ENCODE peak calls at places on chromosomes 13 and 19, in four cellular contexts. One of them, this sample, is unnamed.

GRCh38 chr19:18396471-18397241 is 766 bp downstream of the LRRC25 start:
- DNase-seq in NK-92 treated with Interleukin-12 subunit alpha and Interleukin-12 subunit beta, amount 100 ng/mL, for 24 hours: no peak
- DNase-seq in GM23248: no peak
- DNase-seq in GM04504: no peak
- DNase-seq in this sample: no peak

GRCh38 chr19:6963937-6964336 is 57.3 kb downstream of the MBD3L2B start:
- DNase-seq in NK-92 treated with Interleukin-12 subunit alpha and Interleukin-12 subunit beta, amount 100 ng/mL, for 24 hours: no peak
- DNase-seq in GM23248: no peak
- DNase-seq in GM04504: no peak
- DNase-seq in this sample: no peak

GRCh38 chr19:47779524-47780214 is 1.2 kb downstream of the SELENOW start:
- DNase-seq in NK-92 treated with Interleukin-12 subunit alpha and Interleukin-12 subunit beta, amount 100 ng/mL, for 24 hours: no peak
- DNase-seq in GM23248: peak
- DNase-seq in GM04504: no peak
- DNase-seq in this sample: no peak

GRCh38 chr13:87274209-87274819 is 396.9 kb upstream of the SLITRK5 start:
- DNase-seq in NK-92 treated with Interleukin-12 subunit alpha and Interleukin-12 subunit beta, amount 100 ng/mL, for 24 hours: peak
- DNase-seq in GM23248: peak
- DNase-seq in GM04504: no peak
- DNase-seq in this sample: peak

GRCh38 chr19:24069907-24070657 is 16.9 kb upstream of the ZNF254 start:
- DNase-seq in NK-92 treated with Interleukin-12 subunit alpha and Interleukin-12 subunit beta, amount 100 ng/mL, for 24 hours: no peak
- DNase-seq in GM23248: no peak
- DNase-seq in GM04504: no peak
- DNase-seq in this sample: no peak

GRCh38 chr19:45016388-45017314 is 15.4 kb downstream of the RELB start:
- DNase-seq in NK-92 treated with Interleukin-12 subunit alpha and Interleukin-12 subunit beta, amount 100 ng/mL, for 24 hours: peak
- DNase-seq in GM23248: peak
- DNase-seq in GM04504: peak
- DNase-seq in this sample: no peak

GRCh38 chr19:54850930-54851329 is 687 bp downstream of the KIR3DL2 start:
- DNase-seq in NK-92 treated with Interleukin-12 subunit alpha and Interleukin-12 subunit beta, amount 100 ng/mL, for 24 hours: no peak
- DNase-seq in GM23248: no peak
- DNase-seq in GM04504: no peak
- DNase-seq in this sample: no peak

GRCh38 chr13:112799394-112799793 is 109.6 kb downstream of the ATP11A start:
- DNase-seq in NK-92 treated with Interleukin-12 subunit alpha and Interleukin-12 subunit beta, amount 100 ng/mL, for 24 hours: no peak
- DNase-seq in GM23248: no peak
- DNase-seq in GM04504: no peak
- DNase-seq in this sample: no peak

GRCh38 chr19:12364391-12365093 is 941 bp downstream of the ZNF442 start:
- DNase-seq in NK-92 treated with Interleukin-12 subunit alpha and Interleukin-12 subunit beta, amount 100 ng/mL, for 24 hours: no peak
- DNase-seq in GM23248: peak
- DNase-seq in GM04504: peak
- DNase-seq in this sample: no peak

GRCh38 chr19:36331353-36332228 is 47.4 kb downstream of the ZFP14 start:
- DNase-seq in NK-92 treated with Interleukin-12 subunit alpha and Interleukin-12 subunit beta, amount 100 ng/mL, for 24 hours: no peak
- DNase-seq in GM23248: peak
- DNase-seq in GM04504: peak
- DNase-seq in this sample: peak

GRCh38 chr19:45501730-45502014 is 3.4 kb downstream of the PPM1N start:
- DNase-seq in NK-92 treated with Interleukin-12 subunit alpha and Interleukin-12 subunit beta, amount 100 ng/mL, for 24 hours: no peak
- DNase-seq in GM23248: no peak
- DNase-seq in GM04504: no peak
- DNase-seq in this sample: no peak

GRCh38 chr13:23433171-23434153 is at the start of gene SACS:
- DNase-seq in NK-92 treated with Interleukin-12 subunit alpha and Interleukin-12 subunit beta, amount 100 ng/mL, for 24 hours: no peak
- DNase-seq in GM23248: peak
- DNase-seq in GM04504: no peak
- DNase-seq in this sample: no peak

GRCh38 chr19:8161135-8161646 is 11.8 kb upstream of the FBN3 start:
- DNase-seq in NK-92 treated with Interleukin-12 subunit alpha and Interleukin-12 subunit beta, amount 100 ng/mL, for 24 hours: no peak
- DNase-seq in GM23248: no peak
- DNase-seq in GM04504: no peak
- DNase-seq in this sample: no peak

GRCh38 chr19:34926685-34927375 is at the start of gene ZNF30:
- DNase-seq in NK-92 treated with Interleukin-12 subunit alpha and Interleukin-12 subunit beta, amount 100 ng/mL, for 24 hours: no peak
- DNase-seq in GM23248: peak
- DNase-seq in GM04504: peak
- DNase-seq in this sample: peak

GRCh38 chr13:60397693-60398437 is 845 bp downstream of the TDRD3 start:
- DNase-seq in NK-92 treated with Interleukin-12 subunit alpha and Interleukin-12 subunit beta, amount 100 ng/mL, for 24 hours: peak
- DNase-seq in GM23248: peak
- DNase-seq in GM04504: peak
- DNase-seq in this sample: peak

GRCh38 chr13:113489549-113490495 is 689 bp downstream of the DCUN1D2 start:
- DNase-seq in NK-92 treated with Interleukin-12 subunit alpha and Interleukin-12 subunit beta, amount 100 ng/mL, for 24 hours: no peak
- DNase-seq in GM23248: peak
- DNase-seq in GM04504: peak
- DNase-seq in this sample: no peak

GRCh38 chr19:39341122-39341719 is 1.0 kb upstream of the SAMD4B start:
- DNase-seq in NK-92 treated with Interleukin-12 subunit alpha and Interleukin-12 subunit beta, amount 100 ng/mL, for 24 hours: no peak
- DNase-seq in GM23248: peak
- DNase-seq in GM04504: no peak
- DNase-seq in this sample: no peak

GRCh38 chr19:5090780-5091575 is 122.1 kb downstream of the KDM4B start:
- DNase-seq in NK-92 treated with Interleukin-12 subunit alpha and Interleukin-12 subunit beta, amount 100 ng/mL, for 24 hours: no peak
- DNase-seq in GM23248: peak
- DNase-seq in GM04504: peak
- DNase-seq in this sample: no peak